ENCODE peak calls at places on chromosomes 6 and 20, in four cellular contexts. F is iPS DF 19.7, Y is GM10248, E is mucosa of gallbladder. O is an unnamed sample.

GRCh38 chr6:167673951-167674350 is 152.8 kb upstream of the AFDN start:
- DNase-seq in E (no peak), F (no peak), Y (no peak), O (no peak)

GRCh38 chr6:27250955-27251671 is 3.6 kb downstream of the PRSS16 start:
- DNase-seq in Y (peak; percentile 92), F (peak; percentile 81), E (peak; percentile 84), O (peak; percentile 89)

GRCh38 chr6:98845201-98846020 is 11.0 kb downstream of the POU3F2 start:
- DNase-seq in Y (peak; percentile 78), F (no peak), E (peak; percentile 66), O (peak; percentile 95)

GRCh38 chr6:33000053-33000452 is 9.3 kb downstream of the HLA-DOA start:
- DNase-seq in E (no peak), Y (peak; percentile 60), F (peak; percentile 65), O (peak; percentile 56)

GRCh38 chr20:21808863-21809664 is 103.6 kb downstream of the PAX1 start:
- DNase-seq in E (peak; percentile 19), F (no peak), Y (peak; percentile 72), O (peak; percentile 58)

GRCh38 chr20:25136643-25137559 is 55.0 kb upstream of the VSX1 start:
- DNase-seq in Y (no peak), E (peak; percentile 63), F (no peak), O (no peak)

GRCh38 chr20:9015984-9016324 is 52.9 kb upstream of the PLCB4 start:
- DNase-seq in E (no peak), F (peak; percentile 56), Y (no peak), O (no peak)

GRCh38 chr6:109471105-109471810 is 11.8 kb downstream of the ZBTB24 start:
- DNase-seq in Y (no peak), F (no peak), E (no peak), O (no peak)

GRCh38 chr6:16539086-16539931 is 222.0 kb downstream of the ATXN1 start:
- DNase-seq in Y (no peak), E (peak; percentile 34), F (no peak), O (no peak)

GRCh38 chr6:127365874-127366273 is 22.5 kb upstream of the ECHDC1 start:
- DNase-seq in Y (no peak), F (no peak), E (no peak), O (no peak)

GRCh38 chr6:74534485-74535211 is 671.2 kb downstream of the COL12A1 start:
- DNase-seq in Y (no peak), E (peak; percentile 38), F (no peak), O (peak; percentile 9)

GRCh38 chr20:56778765-56779195 is 149.7 kb downstream of the TFAP2C start:
- DNase-seq in F (no peak), E (no peak), Y (no peak), O (no peak)

GRCh38 chr6:28923318-28924102 is at the start of gene TRIM27:
- DNase-seq in F (no peak), Y (peak; percentile 90), E (peak; percentile 87), O (peak; percentile 97)

GRCh38 chr6:53731906-53732636 is 62.7 kb upstream of the LRRC1 start:
- DNase-seq in F (no peak), Y (no peak), E (no peak), O (no peak)

GRCh38 chr6:113371106-113371505 is 486.0 kb upstream of the MARCKS start:
- DNase-seq in E (no peak), Y (no peak), F (no peak), O (no peak)

GRCh38 chr6:144265061-144265357 is 20.1 kb upstream of the UTRN start:
- DNase-seq in E (peak; percentile 36), F (no peak), Y (no peak), O (no peak)

GRCh38 chr6:139695361-139695760 is 320.9 kb upstream of the CITED2 start:
- DNase-seq in F (no peak), E (no peak), Y (no peak), O (peak; percentile 63)

GRCh38 chr6:141264101-141264500 is 868.6 kb upstream of the GJE1 start:
- DNase-seq in E (no peak), Y (no peak), F (no peak), O (no peak)

GRCh38 chr20:32332614-32333013 is 25.5 kb upstream of the ASXL1 start:
- DNase-seq in F (no peak), E (peak; percentile 82), Y (no peak), O (no peak)

GRCh38 chr20:54438166-54438565 is 37.2 kb upstream of the DOK5 start:
- DNase-seq in E (no peak), F (peak; percentile 17), Y (no peak), O (no peak)

GRCh38 chr20:10671850-10672578 is 1.8 kb downstream of the JAG1 start:
- DNase-seq in F (no peak), Y (peak; percentile 36), E (no peak), O (peak; percentile 92)

GRCh38 chr6:170058878-170059485 is 231.9 kb downstream of the DLL1 start:
- DNase-seq in E (no peak), Y (no peak), F (no peak), O (no peak)

GRCh38 chr20:63585616-63586565 is 11.9 kb upstream of the HELZ2 start:
- DNase-seq in E (no peak), F (no peak), Y (no peak), O (no peak)

O was measured in NCI-H69.